ENCODE peak calls at places on chromosomes 5 and 9, in eight cellular contexts. One of them, this sample, is unnamed.

GRCh38 chr9:135905380-135906282 is 1.7 kb downstream of the CAMSAP1 start:
- DNase-seq in right lobe of liver: no peak
- DNase-seq in coronary artery: no peak
- DNase-seq in brain microvascular endothelial cell: no peak
- DNase-seq in progenitor cell of endocrine pancreas: no peak
- DNase-seq in kidney epithelial cell: no peak
- DNase-seq in CD4-positive, alpha-beta T cell: peak
- DNase-seq in heart right ventricle: no peak
- DNase-seq in this sample: peak

GRCh38 chr5:80763211-80763610 is 108.4 kb upstream of the DHFR start:
- DNase-seq in coronary artery: no peak
- DNase-seq in brain microvascular endothelial cell: no peak
- DNase-seq in right lobe of liver: no peak
- DNase-seq in kidney epithelial cell: no peak
- DNase-seq in progenitor cell of endocrine pancreas: no peak
- DNase-seq in heart right ventricle: no peak
- DNase-seq in CD4-positive, alpha-beta T cell: no peak
- DNase-seq in this sample: peak

GRCh38 chr9:8883313-8883712 is 1083.7 kb upstream of the DMAC1 start:
- DNase-seq in progenitor cell of endocrine pancreas: no peak
- DNase-seq in right lobe of liver: no peak
- DNase-seq in brain microvascular endothelial cell: no peak
- DNase-seq in CD4-positive, alpha-beta T cell: no peak
- DNase-seq in heart right ventricle: no peak
- DNase-seq in kidney epithelial cell: no peak
- DNase-seq in coronary artery: no peak
- DNase-seq in this sample: no peak

GRCh38 chr5:1347571-1347970 is 2.7 kb upstream of the CLPTM1L start:
- DNase-seq in CD4-positive, alpha-beta T cell: no peak
- DNase-seq in brain microvascular endothelial cell: no peak
- DNase-seq in heart right ventricle: no peak
- DNase-seq in kidney epithelial cell: no peak
- DNase-seq in progenitor cell of endocrine pancreas: no peak
- DNase-seq in right lobe of liver: no peak
- DNase-seq in coronary artery: no peak
- DNase-seq in this sample: no peak

GRCh38 chr5:67305401-67305800 is 108.8 kb upstream of the CD180 start:
- DNase-seq in coronary artery: no peak
- DNase-seq in heart right ventricle: no peak
- DNase-seq in kidney epithelial cell: no peak
- DNase-seq in progenitor cell of endocrine pancreas: no peak
- DNase-seq in brain microvascular endothelial cell: no peak
- DNase-seq in CD4-positive, alpha-beta T cell: no peak
- DNase-seq in right lobe of liver: no peak
- DNase-seq in this sample: no peak

GRCh38 chr5:15009420-15009819 is 137.8 kb upstream of the ANKH start:
- DNase-seq in coronary artery: no peak
- DNase-seq in kidney epithelial cell: peak
- DNase-seq in brain microvascular endothelial cell: peak
- DNase-seq in CD4-positive, alpha-beta T cell: no peak
- DNase-seq in progenitor cell of endocrine pancreas: no peak
- DNase-seq in heart right ventricle: peak
- DNase-seq in right lobe of liver: no peak
- DNase-seq in this sample: peak

GRCh38 chr5:36227046-36227445 is 14.7 kb downstream of the NADK2 start:
- DNase-seq in right lobe of liver: no peak
- DNase-seq in progenitor cell of endocrine pancreas: no peak
- DNase-seq in brain microvascular endothelial cell: no peak
- DNase-seq in CD4-positive, alpha-beta T cell: no peak
- DNase-seq in heart right ventricle: no peak
- DNase-seq in kidney epithelial cell: no peak
- DNase-seq in coronary artery: no peak
- DNase-seq in this sample: no peak

GRCh38 chr9:86046930-86047341 is 52.4 kb downstream of the GOLM1 start:
- DNase-seq in right lobe of liver: no peak
- DNase-seq in progenitor cell of endocrine pancreas: no peak
- DNase-seq in brain microvascular endothelial cell: no peak
- DNase-seq in CD4-positive, alpha-beta T cell: no peak
- DNase-seq in kidney epithelial cell: no peak
- DNase-seq in coronary artery: no peak
- DNase-seq in heart right ventricle: no peak
- DNase-seq in this sample: no peak

GRCh38 chr5:75733767-75734166 is 16.5 kb upstream of the POC5 start:
- DNase-seq in heart right ventricle: no peak
- DNase-seq in brain microvascular endothelial cell: no peak
- DNase-seq in kidney epithelial cell: no peak
- DNase-seq in progenitor cell of endocrine pancreas: no peak
- DNase-seq in CD4-positive, alpha-beta T cell: no peak
- DNase-seq in coronary artery: no peak
- DNase-seq in right lobe of liver: no peak
- DNase-seq in this sample: no peak

GRCh38 chr5:75736273-75736672 is 19.0 kb upstream of the POC5 start:
- DNase-seq in brain microvascular endothelial cell: no peak
- DNase-seq in kidney epithelial cell: no peak
- DNase-seq in coronary artery: no peak
- DNase-seq in CD4-positive, alpha-beta T cell: no peak
- DNase-seq in heart right ventricle: no peak
- DNase-seq in progenitor cell of endocrine pancreas: no peak
- DNase-seq in right lobe of liver: no peak
- DNase-seq in this sample: no peak

GRCh38 chr5:75729321-75729720 is 12.1 kb upstream of the POC5 start:
- DNase-seq in kidney epithelial cell: no peak
- DNase-seq in brain microvascular endothelial cell: no peak
- DNase-seq in right lobe of liver: no peak
- DNase-seq in heart right ventricle: no peak
- DNase-seq in CD4-positive, alpha-beta T cell: no peak
- DNase-seq in progenitor cell of endocrine pancreas: no peak
- DNase-seq in coronary artery: no peak
- DNase-seq in this sample: peak

GRCh38 chr5:75734913-75735789 is 17.9 kb upstream of the POC5 start:
- DNase-seq in kidney epithelial cell: peak
- DNase-seq in progenitor cell of endocrine pancreas: no peak
- DNase-seq in brain microvascular endothelial cell: peak
- DNase-seq in heart right ventricle: peak
- DNase-seq in coronary artery: no peak
- DNase-seq in right lobe of liver: peak
- DNase-seq in CD4-positive, alpha-beta T cell: no peak
- DNase-seq in this sample: peak
- TF ChIP-seq CTCF in kidney epithelial cell: peak
- TF ChIP-seq CTCF in progenitor cell of endocrine pancreas: peak
- TF ChIP-seq CTCF in brain microvascular endothelial cell: peak
- TF ChIP-seq CTCF in heart right ventricle: no peak
- TF ChIP-seq CTCF in coronary artery: no peak
- TF ChIP-seq CTCF in right lobe of liver: peak
- TF ChIP-seq CTCF in CD4-positive, alpha-beta T cell: peak
- TF ChIP-seq CTCF in this sample: peak

GRCh38 chr9:71916834-71917534 is 5.5 kb downstream of the C9orf85 start:
- DNase-seq in progenitor cell of endocrine pancreas: no peak
- DNase-seq in heart right ventricle: no peak
- DNase-seq in CD4-positive, alpha-beta T cell: no peak
- DNase-seq in brain microvascular endothelial cell: no peak
- DNase-seq in coronary artery: no peak
- DNase-seq in right lobe of liver: no peak
- DNase-seq in kidney epithelial cell: no peak
- DNase-seq in this sample: peak

GRCh38 chr9:71911908-71912325 is 478 bp downstream of the C9orf85 start:
- DNase-seq in coronary artery: no peak
- DNase-seq in heart right ventricle: no peak
- DNase-seq in right lobe of liver: peak
- DNase-seq in brain microvascular endothelial cell: no peak
- DNase-seq in CD4-positive, alpha-beta T cell: no peak
- DNase-seq in progenitor cell of endocrine pancreas: no peak
- DNase-seq in kidney epithelial cell: no peak
- DNase-seq in this sample: no peak

GRCh38 chr9:71909887-71910601 is 949 bp downstream of the ABHD17B start:
- DNase-seq in coronary artery: peak
- DNase-seq in progenitor cell of endocrine pancreas: peak
- DNase-seq in heart right ventricle: peak
- DNase-seq in kidney epithelial cell: no peak
- DNase-seq in CD4-positive, alpha-beta T cell: peak
- DNase-seq in brain microvascular endothelial cell: peak
- DNase-seq in right lobe of liver: peak
- DNase-seq in this sample: peak

GRCh38 chr9:71910602-71911060 is 362 bp downstream of the ABHD17B start:
- DNase-seq in heart right ventricle: no peak
- DNase-seq in coronary artery: no peak
- DNase-seq in kidney epithelial cell: no peak
- DNase-seq in brain microvascular endothelial cell: peak
- DNase-seq in right lobe of liver: peak
- DNase-seq in progenitor cell of endocrine pancreas: no peak
- DNase-seq in CD4-positive, alpha-beta T cell: no peak
- DNase-seq in this sample: no peak

DNA sequence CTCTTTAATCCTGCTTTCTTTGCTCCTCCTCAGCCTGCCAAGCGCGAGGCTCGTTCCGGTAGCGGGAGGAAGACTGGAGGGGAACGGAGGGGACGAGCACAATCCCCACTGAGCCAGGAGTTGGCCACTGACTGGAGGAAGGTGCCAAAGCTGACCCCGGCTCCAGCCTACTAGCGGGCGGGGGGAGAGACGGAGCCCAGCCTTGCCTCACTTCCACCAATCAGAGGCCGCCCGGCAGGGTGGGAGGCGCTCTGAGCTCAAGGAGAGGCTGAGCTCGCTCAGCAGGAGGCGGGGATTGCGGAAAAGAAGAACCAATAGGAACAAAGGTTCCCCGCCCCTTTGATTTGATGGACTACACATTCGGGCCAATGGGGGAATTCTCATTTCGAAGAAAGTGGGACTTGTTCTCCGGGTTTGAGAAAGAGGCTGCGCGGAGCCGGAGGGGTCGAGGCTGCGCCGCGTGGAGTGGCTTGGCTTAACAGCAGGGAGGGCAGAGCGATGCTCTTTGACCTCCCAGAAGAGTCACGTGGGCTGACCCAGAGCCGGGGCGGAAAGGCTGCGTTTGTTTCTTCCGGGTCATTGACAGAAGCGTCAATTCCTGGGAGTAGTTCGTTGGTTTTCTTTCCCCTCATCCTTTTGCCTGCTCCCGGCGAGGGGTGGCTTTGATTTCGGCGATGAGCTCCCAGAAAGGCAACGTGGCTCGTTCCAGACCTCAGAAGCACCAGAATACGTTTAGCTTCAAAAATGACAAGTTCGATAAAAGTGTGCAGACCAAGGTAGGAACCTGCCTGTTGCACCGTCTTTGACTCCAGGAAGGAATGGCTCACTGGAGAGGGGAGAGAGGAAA is at the start of the genes ABHD17B and C9orf85:
- DNase-seq in brain microvascular endothelial cell: peak
- DNase-seq in heart right ventricle: peak
- DNase-seq in kidney epithelial cell: peak
- DNase-seq in progenitor cell of endocrine pancreas: peak
- DNase-seq in CD4-positive, alpha-beta T cell: peak
- DNase-seq in right lobe of liver: peak
- DNase-seq in coronary artery: peak
- DNase-seq in this sample: peak
- TF ChIP-seq CTCF in brain microvascular endothelial cell: no peak
- TF ChIP-seq CTCF in heart right ventricle: no peak
- TF ChIP-seq CTCF in kidney epithelial cell: no peak
- TF ChIP-seq CTCF in progenitor cell of endocrine pancreas: no peak
- TF ChIP-seq CTCF in CD4-positive, alpha-beta T cell: no peak
- TF ChIP-seq CTCF in right lobe of liver: no peak
- TF ChIP-seq CTCF in coronary artery: no peak
- TF ChIP-seq CTCF in this sample: no peak

GRCh38 chr9:23319092-23319491 is 506.9 kb downstream of the ELAVL2 start:
- DNase-seq in right lobe of liver: no peak
- DNase-seq in progenitor cell of endocrine pancreas: no peak
- DNase-seq in CD4-positive, alpha-beta T cell: no peak
- DNase-seq in brain microvascular endothelial cell: no peak
- DNase-seq in heart right ventricle: no peak
- DNase-seq in coronary artery: no peak
- DNase-seq in kidney epithelial cell: no peak
- DNase-seq in this sample: no peak

GRCh38 chr9:23324511-23324910 is 501.5 kb downstream of the ELAVL2 start:
- DNase-seq in coronary artery: no peak
- DNase-seq in kidney epithelial cell: no peak
- DNase-seq in progenitor cell of endocrine pancreas: no peak
- DNase-seq in CD4-positive, alpha-beta T cell: no peak
- DNase-seq in heart right ventricle: no peak
- DNase-seq in right lobe of liver: no peak
- DNase-seq in brain microvascular endothelial cell: no peak
- DNase-seq in this sample: no peak

GRCh38 chr9:23326597-23326996 is 499.4 kb downstream of the ELAVL2 start:
- DNase-seq in heart right ventricle: no peak
- DNase-seq in progenitor cell of endocrine pancreas: no peak
- DNase-seq in coronary artery: no peak
- DNase-seq in brain microvascular endothelial cell: no peak
- DNase-seq in right lobe of liver: no peak
- DNase-seq in CD4-positive, alpha-beta T cell: no peak
- DNase-seq in kidney epithelial cell: no peak
- DNase-seq in this sample: no peak

GRCh38 chr9:23321049-23321448 is 505.0 kb downstream of the ELAVL2 start:
- DNase-seq in brain microvascular endothelial cell: no peak
- DNase-seq in heart right ventricle: no peak
- DNase-seq in progenitor cell of endocrine pancreas: no peak
- DNase-seq in kidney epithelial cell: no peak
- DNase-seq in right lobe of liver: peak
- DNase-seq in coronary artery: no peak
- DNase-seq in CD4-positive, alpha-beta T cell: no peak
- DNase-seq in this sample: no peak

DNA sequence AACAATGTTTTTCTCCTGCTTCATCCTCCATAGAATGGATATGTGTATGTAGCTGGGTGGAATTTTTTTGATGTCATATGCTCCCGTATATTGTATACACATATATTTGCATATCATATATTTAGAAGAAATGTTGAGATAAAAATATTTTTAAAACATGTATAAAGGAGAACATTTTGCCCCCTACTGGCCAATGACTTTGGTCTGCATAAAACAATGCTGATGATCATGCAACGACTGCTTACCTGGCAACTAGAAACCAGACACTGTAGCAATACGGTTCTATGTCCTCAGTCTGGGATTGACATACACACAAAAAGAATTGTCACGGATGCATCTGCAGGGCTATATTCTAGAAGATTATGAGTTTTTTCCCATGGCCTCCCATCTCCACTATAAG is 503.6 kb downstream of the ELAVL2 start:
- DNase-seq in right lobe of liver: no peak
- DNase-seq in brain microvascular endothelial cell: no peak
- DNase-seq in coronary artery: no peak
- DNase-seq in progenitor cell of endocrine pancreas: no peak
- DNase-seq in heart right ventricle: no peak
- DNase-seq in CD4-positive, alpha-beta T cell: no peak
- DNase-seq in kidney epithelial cell: no peak
- DNase-seq in this sample: peak
- TF ChIP-seq CTCF in right lobe of liver: peak
- TF ChIP-seq CTCF in brain microvascular endothelial cell: peak
- TF ChIP-seq CTCF in coronary artery: no peak
- TF ChIP-seq CTCF in progenitor cell of endocrine pancreas: peak
- TF ChIP-seq CTCF in heart right ventricle: no peak
- TF ChIP-seq CTCF in CD4-positive, alpha-beta T cell: no peak
- TF ChIP-seq CTCF in kidney epithelial cell: peak
- TF ChIP-seq CTCF in this sample: peak

DNA sequence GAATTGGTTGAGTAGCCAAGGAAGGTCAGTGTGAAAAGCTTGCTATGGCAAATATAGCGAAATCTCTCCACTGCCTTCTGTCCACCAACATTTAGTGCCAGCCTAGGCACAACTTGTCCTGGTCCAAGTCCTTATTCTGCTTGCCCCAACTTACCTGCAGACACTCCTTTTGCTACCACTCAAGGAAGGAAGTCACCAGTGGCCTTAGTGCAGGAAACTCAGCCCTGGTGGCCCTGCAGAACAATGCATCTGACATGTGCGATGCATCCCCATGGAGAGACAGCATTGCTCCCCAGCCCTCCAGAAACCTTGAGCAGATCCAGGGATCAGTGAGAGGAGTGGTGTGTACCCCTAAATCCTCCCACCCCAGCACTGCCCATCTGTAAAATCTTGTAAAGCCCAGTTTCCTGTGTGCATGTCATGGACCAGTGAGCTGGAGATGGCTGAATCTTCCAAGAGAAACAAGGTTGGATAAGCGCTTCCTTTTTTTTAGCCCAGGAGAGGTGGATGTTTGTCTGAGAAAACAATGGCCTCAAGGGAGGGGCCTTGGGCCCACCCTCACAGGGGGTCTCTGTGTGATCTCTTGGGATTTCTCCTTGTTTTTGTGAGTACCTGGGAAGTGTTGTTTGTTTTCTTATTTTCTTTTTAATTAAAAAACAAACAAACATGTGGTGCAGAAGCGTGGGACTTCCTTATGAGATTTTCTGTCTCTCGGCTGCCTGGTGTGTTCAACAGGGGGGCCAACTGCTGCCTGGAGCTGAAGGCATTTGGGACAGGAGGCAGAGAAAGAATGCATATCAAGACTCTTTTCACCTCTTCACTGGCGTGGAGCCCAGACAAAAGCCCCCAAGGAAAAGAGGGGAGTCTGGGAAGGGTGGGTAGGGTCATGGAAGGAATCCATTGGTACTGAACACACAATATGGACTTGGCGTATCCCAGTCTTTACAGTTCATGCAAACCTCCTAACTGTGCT is 3.6 kb downstream of the FOXI1 start:
- DNase-seq in kidney epithelial cell: no peak
- DNase-seq in coronary artery: peak
- DNase-seq in brain microvascular endothelial cell: no peak
- DNase-seq in progenitor cell of endocrine pancreas: no peak
- DNase-seq in heart right ventricle: no peak
- DNase-seq in CD4-positive, alpha-beta T cell: no peak
- DNase-seq in right lobe of liver: no peak
- DNase-seq in this sample: no peak
- TF ChIP-seq CTCF in kidney epithelial cell: no peak
- TF ChIP-seq CTCF in coronary artery: no peak
- TF ChIP-seq CTCF in brain microvascular endothelial cell: no peak
- TF ChIP-seq CTCF in progenitor cell of endocrine pancreas: no peak
- TF ChIP-seq CTCF in heart right ventricle: no peak
- TF ChIP-seq CTCF in CD4-positive, alpha-beta T cell: no peak
- TF ChIP-seq CTCF in right lobe of liver: no peak
- TF ChIP-seq CTCF in this sample: no peak